ENCODE peak calls at places on chromosomes 2 and 18, in seven cellular contexts. One of them, this sample, is unnamed.

GRCh38 chr2:46365913-46366674 is 68.9 kb downstream of the EPAS1 start:
- DNase-seq in NCI-H1417: peak; percentile 16
- DNase-seq in CD8-positive, alpha-beta memory T cell: no peak
- DNase-seq in epithelial cell of esophagus: no peak
- DNase-seq in CD8-positive, alpha-beta T cell: no peak
- DNase-seq in GM12891: no peak
- DNase-seq in mucosa of gallbladder: no peak
- DNase-seq in this sample: peak; percentile 29

GRCh38 chr18:36650906-36651305 is 177.9 kb downstream of the TPGS2 start:
- DNase-seq in epithelial cell of esophagus: no peak
- DNase-seq in CD8-positive, alpha-beta memory T cell: no peak
- DNase-seq in CD8-positive, alpha-beta T cell: no peak
- DNase-seq in mucosa of gallbladder: no peak
- DNase-seq in NCI-H1417: peak; percentile 26
- DNase-seq in GM12891: no peak
- DNase-seq in this sample: no peak

GRCh38 chr2:226887940-226888339 is 52.1 kb downstream of the RHBDD1 start:
- DNase-seq in CD8-positive, alpha-beta memory T cell: no peak
- DNase-seq in NCI-H1417: no peak
- DNase-seq in GM12891: no peak
- DNase-seq in CD8-positive, alpha-beta T cell: no peak
- DNase-seq in epithelial cell of esophagus: peak; percentile 62
- DNase-seq in mucosa of gallbladder: no peak
- DNase-seq in this sample: no peak

GRCh38 chr2:70010222-70011111 is 49.0 kb upstream of the ASPRV1 start:
- DNase-seq in epithelial cell of esophagus: peak; percentile 62
- DNase-seq in GM12891: peak; percentile 32
- DNase-seq in CD8-positive, alpha-beta memory T cell: no peak
- DNase-seq in NCI-H1417: peak; percentile 10
- DNase-seq in mucosa of gallbladder: no peak
- DNase-seq in CD8-positive, alpha-beta T cell: no peak
- DNase-seq in this sample: no peak

GRCh38 chr18:27110319-27110718 is 74.8 kb downstream of the CHST9 start:
- DNase-seq in NCI-H1417: peak; percentile 76
- DNase-seq in mucosa of gallbladder: no peak
- DNase-seq in CD8-positive, alpha-beta T cell: no peak
- DNase-seq in epithelial cell of esophagus: no peak
- DNase-seq in GM12891: no peak
- DNase-seq in CD8-positive, alpha-beta memory T cell: no peak
- DNase-seq in this sample: no peak

GRCh38 chr2:15943378-15943851 is 3.1 kb downstream of the MYCN start:
- DNase-seq in mucosa of gallbladder: no peak
- DNase-seq in GM12891: peak; percentile 32
- DNase-seq in CD8-positive, alpha-beta memory T cell: no peak
- DNase-seq in NCI-H1417: no peak
- DNase-seq in epithelial cell of esophagus: no peak
- DNase-seq in CD8-positive, alpha-beta T cell: no peak
- DNase-seq in this sample: no peak

GRCh38 chr2:20093263-20094141 is 42.1 kb upstream of the LAPTM4A start:
- DNase-seq in CD8-positive, alpha-beta memory T cell: no peak
- DNase-seq in CD8-positive, alpha-beta T cell: no peak
- DNase-seq in GM12891: no peak
- DNase-seq in NCI-H1417: peak; percentile 65
- DNase-seq in epithelial cell of esophagus: peak; percentile 73
- DNase-seq in mucosa of gallbladder: peak; percentile 72
- DNase-seq in this sample: peak; percentile 90

GRCh38 chr2:69582582-69583176 is 60.9 kb downstream of the AAK1 start:
- DNase-seq in CD8-positive, alpha-beta memory T cell: no peak
- DNase-seq in epithelial cell of esophagus: no peak
- DNase-seq in GM12891: no peak
- DNase-seq in NCI-H1417: no peak
- DNase-seq in mucosa of gallbladder: peak; percentile 52
- DNase-seq in CD8-positive, alpha-beta T cell: no peak
- DNase-seq in this sample: no peak

GRCh38 chr2:225282858-225283693 is 116.4 kb upstream of the NYAP2 start:
- DNase-seq in GM12891: peak; percentile 6
- DNase-seq in mucosa of gallbladder: no peak
- DNase-seq in NCI-H1417: peak; percentile 73
- DNase-seq in epithelial cell of esophagus: peak; percentile 40
- DNase-seq in CD8-positive, alpha-beta memory T cell: no peak
- DNase-seq in CD8-positive, alpha-beta T cell: no peak
- DNase-seq in this sample: peak; percentile 28

GRCh38 chr2:238582159-238582558 is 155.4 kb downstream of the ASB1 start:
- DNase-seq in mucosa of gallbladder: no peak
- DNase-seq in GM12891: no peak
- DNase-seq in NCI-H1417: no peak
- DNase-seq in CD8-positive, alpha-beta memory T cell: no peak
- DNase-seq in CD8-positive, alpha-beta T cell: no peak
- DNase-seq in epithelial cell of esophagus: no peak
- DNase-seq in this sample: no peak

GRCh38 chr2:156110890-156111289 is 221.6 kb downstream of the NR4A2 start:
- DNase-seq in epithelial cell of esophagus: peak; percentile 56
- DNase-seq in CD8-positive, alpha-beta T cell: peak; percentile 7
- DNase-seq in GM12891: peak; percentile 7
- DNase-seq in NCI-H1417: no peak
- DNase-seq in mucosa of gallbladder: no peak
- DNase-seq in CD8-positive, alpha-beta memory T cell: no peak
- DNase-seq in this sample: no peak